ENCODE peak calls at places on chromosomes 7 and 10, in five cellular contexts. X, Z, W, N and Y are unnamed samples.

GRCh38 chr7:106367018-106367420 is 82.2 kb upstream of the NAMPT start:
- DNase-seq in N (no peak), W (no peak), Z (no peak), X (no peak), Y (no peak)

GRCh38 chr10:380313-380955 is 245.2 kb downstream of the ZMYND11 start:
- DNase-seq in W (no peak), Z (no peak), X (no peak), N (no peak), Y (no peak)

GRCh38 chr7:139242741-139243281 is 11.8 kb downstream of the UBN2 start:
- DNase-seq in N (no peak), X (no peak), Z (no peak), W (no peak), Y (no peak)

GRCh38 chr7:35869810-35870209 is 69.0 kb downstream of the SEPTIN7 start:
- DNase-seq in N (no peak), X (no peak), W (no peak), Z (peak), Y (no peak)

GRCh38 chr7:7820939-7821338 is 102.5 kb upstream of the RPA3 start:
- DNase-seq in Z (no peak), N (no peak), W (no peak), X (no peak), Y (no peak)

GRCh38 chr10:80168679-80169380 is 36.3 kb downstream of the PLAC9 start:
- DNase-seq in X (peak), W (no peak), Z (no peak), N (no peak), Y (no peak)

GRCh38 chr7:107327986-107328569 is 141.8 kb upstream of the GPR22 start:
- DNase-seq in W (no peak), X (no peak), N (no peak), Z (no peak), Y (peak)

GRCh38 chr10:35456175-35456574 is 119.9 kb downstream of the CCNY start:
- DNase-seq in Z (no peak), N (no peak), W (no peak), X (no peak), Y (no peak)

GRCh38 chr7:85014936-85015335 is 171.9 kb downstream of the SEMA3D start:
- DNase-seq in W (no peak), Z (no peak), X (peak), N (no peak), Y (no peak)

GRCh38 chr10:97103682-97104081 is 82.1 kb downstream of the SLIT1 start:
- DNase-seq in Z (no peak), X (no peak), N (no peak), W (no peak), Y (no peak)

GRCh38 chr7:21972397-21972784 is 26.7 kb upstream of the CDCA7L start:
- DNase-seq in X (no peak), Z (no peak), N (no peak), W (peak), Y (no peak)

GRCh38 chr10:70564113-70564725 is 38.3 kb downstream of the PRF1 start:
- DNase-seq in N (peak), W (no peak), X (no peak), Z (no peak), Y (no peak)

GRCh38 chr7:27515933-27516332 is 146.8 kb downstream of the HIBADH start:
- DNase-seq in Z (no peak), X (no peak), N (no peak), W (no peak), Y (no peak)

GRCh38 chr10:43781480-43782361 is 133.0 kb upstream of the ZNF32 start:
- DNase-seq in Z (no peak), X (no peak), W (no peak), N (no peak), Y (no peak)

GRCh38 chr7:105637755-105638154 is 56.5 kb upstream of the EFCAB10 start:
- DNase-seq in Z (no peak), W (no peak), N (no peak), X (no peak), Y (no peak)

GRCh38 chr7:102125127-102125561 is 161.5 kb upstream of the SH2B2 start:
- DNase-seq in N (peak), X (no peak), W (peak), Z (peak), Y (no peak)

GRCh38 chr10:6082496-6083395 is 6.1 kb upstream of the RBM17 start:
- DNase-seq in X (no peak), N (no peak), W (no peak), Z (no peak), Y (no peak)

GRCh38 chr7:44122529-44122928 is 819 bp downstream of the POLD2 start:
- DNase-seq in N (no peak), Z (no peak), W (no peak), X (no peak), Y (no peak)

GRCh38 chr10:84469470-84469869 is 141.1 kb downstream of the CCSER2 start:
- DNase-seq in N (no peak), Z (no peak), W (no peak), X (no peak), Y (no peak)

GRCh38 chr10:33412261-33413092 is 78.0 kb upstream of the NRP1 start:
- DNase-seq in Z (peak), W (no peak), X (no peak), N (peak), Y (peak)

GRCh38 chr10:112383325-112383724 is 9.4 kb downstream of the ACSL5 start:
- DNase-seq in Z (peak), X (no peak), W (peak), N (no peak), Y (peak)

GRCh38 chr7:82729172-82730030 is 285.8 kb upstream of the CACNA2D1 start:
- DNase-seq in Z (peak), W (peak), N (no peak), X (peak), Y (peak)

GRCh38 chr7:159142204-159142603 is 2.5 kb downstream of the VIPR2 start:
- DNase-seq in N (no peak), X (no peak), W (no peak), Z (no peak), Y (no peak)

GRCh38 chr7:73918926-73919693 is 58.2 kb downstream of the TMEM270 start:
- DNase-seq in X (no peak), N (no peak), W (no peak), Z (no peak), Y (no peak)

GRCh38 chr10:78634389-78634815 is 434.4 kb upstream of the ZMIZ1 start:
- DNase-seq in N (no peak), Z (no peak), W (no peak), X (no peak), Y (no peak)

GRCh38 chr10:114845978-114846693 is 24.6 kb downstream of the FHIP2A start:
- DNase-seq in W (no peak), X (no peak), Z (no peak), N (no peak), Y (no peak)

GRCh38 chr10:89664206-89664605 is 19.2 kb upstream of the PANK1 start:
- DNase-seq in X (no peak), W (no peak), Z (no peak), N (no peak), Y (no peak)
- TF ChIP-seq CTCF in X (no peak), W (no peak), Z (no peak), N (no peak), Y (no peak)

GRCh38 chr7:104096683-104097082 is 107.2 kb upstream of the RELN start:
- DNase-seq in N (no peak), Z (no peak), X (peak), W (peak), Y (no peak)
- TF ChIP-seq CTCF in N (no peak), Z (peak), X (no peak), W (peak), Y (peak)

DNA sequence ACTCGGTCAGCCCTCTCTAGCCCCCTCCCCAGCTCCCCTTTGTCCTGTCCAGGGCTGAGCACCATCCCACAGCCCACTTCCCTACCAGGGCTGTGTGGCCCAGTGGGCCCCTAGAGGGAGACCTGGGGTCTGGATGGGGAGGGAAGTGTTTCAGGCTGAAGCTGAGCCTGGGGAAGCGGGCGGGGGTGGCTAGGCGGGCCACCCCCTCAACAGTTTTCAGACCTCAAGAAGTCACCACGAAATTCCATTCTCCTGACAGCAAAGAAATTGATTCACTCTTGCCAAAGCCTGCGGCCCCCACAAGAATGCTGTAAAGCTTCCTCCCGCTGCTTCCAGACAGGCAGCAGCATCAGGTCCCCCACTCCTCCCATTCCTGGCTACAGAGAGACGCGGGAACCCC is 2.6 kb upstream of the LFNG start:
- DNase-seq in N (no peak), W (no peak), Z (peak), X (no peak), Y (peak)
- TF ChIP-seq CTCF in N (no peak), W (no peak), Z (peak), X (no peak), Y (no peak)

DNA sequence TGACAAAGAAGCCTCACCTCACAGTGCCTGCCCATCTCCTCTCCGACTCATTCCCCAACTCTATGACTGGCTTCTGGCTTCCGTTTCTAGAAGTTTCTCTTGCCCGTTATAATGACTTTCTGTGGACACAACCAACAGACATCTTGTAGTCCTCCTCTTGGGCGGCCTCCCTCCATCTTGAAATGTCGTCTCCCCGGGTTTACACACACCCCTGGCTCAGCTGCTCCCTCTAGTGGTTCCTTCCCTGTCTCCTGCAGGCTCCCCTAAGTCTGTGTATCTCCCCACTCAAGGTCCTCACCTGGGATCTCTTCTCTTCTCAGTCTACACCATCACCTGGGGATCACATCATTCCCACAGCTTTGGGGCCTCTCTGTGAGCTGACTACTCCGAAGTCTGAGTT is 123.4 kb upstream of the NEBL start:
- DNase-seq in Z (no peak), W (peak), N (no peak), X (peak), Y (no peak)
- TF ChIP-seq CTCF in Z (no peak), W (peak), N (no peak), X (peak), Y (peak)

GRCh38 chr10:132140167-132140925 is 46.4 kb upstream of the DPYSL4 start:
- DNase-seq in W (no peak), X (no peak), N (no peak), Z (no peak), Y (no peak)

GRCh38 chr10:132143162-132143561 is 43.6 kb upstream of the DPYSL4 start:
- DNase-seq in X (peak), N (no peak), W (no peak), Z (no peak), Y (no peak)

GRCh38 chr10:132141076-132141475 is 45.7 kb upstream of the DPYSL4 start:
- DNase-seq in Z (no peak), X (no peak), N (no peak), W (no peak), Y (no peak)

GRCh38 chr10:132142396-132143161 is 44.2 kb upstream of the DPYSL4 start:
- DNase-seq in Z (no peak), X (peak), W (no peak), N (peak), Y (no peak)

DNA sequence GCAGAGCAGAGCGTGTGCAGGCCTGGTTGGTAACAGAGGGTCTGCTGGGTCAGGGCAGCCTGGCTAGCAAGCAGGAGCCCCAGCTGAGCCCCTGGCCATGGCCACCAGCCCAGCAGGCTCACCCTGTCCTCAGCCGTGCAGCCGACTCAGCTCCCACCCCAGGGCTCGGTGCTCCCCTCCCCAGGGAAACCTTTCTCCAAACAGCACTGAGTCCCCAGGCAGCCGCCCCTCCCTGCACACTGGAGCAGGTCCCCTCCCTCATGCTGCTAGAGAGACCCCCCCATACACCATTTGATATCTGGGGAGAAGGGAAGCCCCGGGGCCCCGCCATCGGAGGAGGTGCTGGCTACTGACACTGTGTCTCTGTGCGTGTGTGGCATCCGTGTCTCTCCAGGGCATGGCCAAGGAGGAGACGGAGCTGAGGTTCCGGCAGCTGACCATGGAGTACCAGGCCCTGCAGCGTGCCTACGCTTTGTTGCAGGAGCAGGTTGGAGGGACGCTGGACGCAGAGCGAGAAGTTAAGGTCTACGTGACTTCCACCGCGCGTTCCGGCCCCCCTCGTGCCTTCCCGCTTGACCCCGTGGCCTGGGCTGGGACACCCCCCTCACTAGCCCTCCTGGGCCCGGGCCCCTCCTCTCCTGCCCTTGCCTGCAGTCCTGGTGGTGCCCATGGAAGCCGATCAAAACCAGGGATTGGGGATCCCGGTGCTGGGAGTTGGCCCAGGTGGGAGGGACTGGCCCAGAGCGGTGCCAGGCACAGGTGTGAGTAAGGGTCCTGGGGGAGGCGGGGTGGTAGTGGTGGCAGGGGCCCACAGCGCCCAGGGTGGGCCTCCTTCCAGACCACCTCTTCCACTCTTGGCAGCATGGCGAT is 45.0 kb upstream of the DPYSL4 start:
- DNase-seq in W (no peak), N (no peak), Z (no peak), X (no peak), Y (no peak)
- TF ChIP-seq CTCF in W (no peak), N (no peak), Z (no peak), X (no peak), Y (no peak)

GRCh38 chr10:99389721-99390480 is 40.5 kb downstream of the GOT1 start:
- DNase-seq in N (no peak), X (no peak), W (no peak), Z (no peak), Y (no peak)
- TF ChIP-seq CTCF in N (no peak), X (no peak), W (no peak), Z (no peak), Y (no peak)